ENCODE peak calls at places on chromosomes 16 and 17, in four cellular contexts. One of them, this sample, is unnamed.
A peak's percentile ranks its signal among the peaks of the same experiment; 100 is the strongest.

GRCh38 chr17:81520021-81520894 is 7.7 kb upstream of the ACTG1 start:
- DNase-seq in K562: no peak
- DNase-seq in GM12878: no peak
- DNase-seq in HepG2: no peak
- DNase-seq in this sample: no peak

GRCh38 chr16:1965610-1966009 is 984 bp upstream of the RPS2 start:
- DNase-seq in K562: no peak
- DNase-seq in GM12878: no peak
- DNase-seq in HepG2: no peak
- DNase-seq in this sample: no peak

GRCh38 chr17:978110-979093 is 1.2 kb downstream of the NXN start:
- DNase-seq in K562: no peak
- DNase-seq in GM12878: no peak
- DNase-seq in HepG2: no peak
- DNase-seq in this sample: peak; percentile 48

GRCh38 chr17:66331038-66331816 is 28.8 kb downstream of the PRKCA start:
- DNase-seq in K562: peak; percentile 53
- DNase-seq in GM12878: no peak
- DNase-seq in HepG2: no peak
- DNase-seq in this sample: no peak

GRCh38 chr17:77322534-77323412 is 182.0 kb downstream of the SEC14L1 start:
- DNase-seq in K562: peak; percentile 87
- DNase-seq in GM12878: no peak
- DNase-seq in HepG2: peak; percentile 85
- DNase-seq in this sample: peak; percentile 82

GRCh38 chr16:20904507-20905079 is 4.0 kb downstream of the LYRM1 start:
- DNase-seq in K562: no peak
- DNase-seq in GM12878: peak; percentile 49
- DNase-seq in HepG2: peak; percentile 40
- DNase-seq in this sample: peak; percentile 97

GRCh38 chr16:51290410-51290809 is 139.3 kb upstream of the SALL1 start:
- DNase-seq in K562: no peak
- DNase-seq in GM12878: no peak
- DNase-seq in HepG2: no peak
- DNase-seq in this sample: no peak

GRCh38 chr16:65283238-65283651 is 161.4 kb upstream of the CDH11 start:
- DNase-seq in K562: no peak
- DNase-seq in GM12878: no peak
- DNase-seq in HepG2: no peak
- DNase-seq in this sample: peak; percentile 44

GRCh38 chr16:70320121-70320520 is 21.1 kb downstream of the DDX19B start:
- DNase-seq in K562: no peak
- DNase-seq in GM12878: no peak
- DNase-seq in HepG2: no peak
- DNase-seq in this sample: no peak

GRCh38 chr16:75593825-75594820 is 27.9 kb downstream of the GABARAPL2 start:
- DNase-seq in K562: peak; percentile 73
- DNase-seq in GM12878: no peak
- DNase-seq in HepG2: peak; percentile 87
- DNase-seq in this sample: peak; percentile 48

GRCh38 chr17:57090560-57091185 is 5.6 kb downstream of the AKAP1 start:
- DNase-seq in K562: no peak
- DNase-seq in GM12878: no peak
- DNase-seq in HepG2: no peak
- DNase-seq in this sample: no peak

GRCh38 chr17:10737786-10738185 is 8.0 kb upstream of the TMEM220 start:
- DNase-seq in K562: no peak
- DNase-seq in GM12878: no peak
- DNase-seq in HepG2: no peak
- DNase-seq in this sample: no peak

GRCh38 chr16:66169817-66170216 is 196.7 kb upstream of the CDH5 start:
- DNase-seq in K562: no peak
- DNase-seq in GM12878: no peak
- DNase-seq in HepG2: peak; percentile 25
- DNase-seq in this sample: no peak

GRCh38 chr16:4637501-4638166 is 13.0 kb downstream of the MGRN1 start:
- DNase-seq in K562: no peak
- DNase-seq in GM12878: no peak
- DNase-seq in HepG2: no peak
- DNase-seq in this sample: no peak
- TF ChIP-seq MYC in K562: no peak
- TF ChIP-seq MYC in GM12878: no peak
- TF ChIP-seq MYC in HepG2: no peak
- TF ChIP-seq MYC in this sample: no peak

GRCh38 chr17:71790791-71791190 is 330.0 kb upstream of the SOX9 start:
- DNase-seq in K562: no peak
- DNase-seq in GM12878: no peak
- DNase-seq in HepG2: no peak
- DNase-seq in this sample: no peak
- H2AFZ ChIP-seq in K562: no peak overlapping the region
- H2AFZ ChIP-seq in GM12878: no peak overlapping the region
- H2AFZ ChIP-seq in HepG2: no peak overlapping the region
- H2AFZ ChIP-seq in this sample: no peak overlapping the region

DNA sequence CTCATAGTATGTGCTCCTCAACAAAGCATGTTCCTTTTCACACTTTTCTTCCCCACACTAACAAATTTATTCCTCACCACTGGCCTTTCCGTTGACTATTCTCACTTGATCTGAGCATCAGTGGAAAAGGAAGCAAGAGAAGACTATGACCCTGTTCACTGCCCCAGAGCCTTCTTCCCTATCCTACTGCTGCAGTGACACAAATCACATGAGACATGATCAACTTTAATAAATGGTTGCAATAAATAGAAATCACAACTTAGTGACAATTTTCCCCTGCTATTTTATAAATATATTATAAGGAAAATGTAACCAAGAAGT is 438.7 kb upstream of the SOX9 start:
- DNase-seq in K562: no peak
- DNase-seq in GM12878: no peak
- DNase-seq in HepG2: no peak
- DNase-seq in this sample: no peak
- TF ChIP-seq MYC in K562: no peak
- TF ChIP-seq MYC in GM12878: no peak
- TF ChIP-seq MYC in HepG2: no peak
- TF ChIP-seq MYC in this sample: no peak

GRCh38 chr17:16001498-16001897 is 1.9 kb downstream of the TTC19 start:
- DNase-seq in K562: no peak
- DNase-seq in GM12878: no peak
- DNase-seq in HepG2: no peak
- DNase-seq in this sample: no peak

GRCh38 chr17:15998031-15998574 is 1.4 kb downstream of the ZSWIM7 start:
- DNase-seq in K562: no peak
- DNase-seq in GM12878: no peak
- DNase-seq in HepG2: no peak
- DNase-seq in this sample: no peak

GRCh38 chr17:15996322-15996721 is 3.2 kb downstream of the ZSWIM7 start:
- DNase-seq in K562: no peak
- DNase-seq in GM12878: no peak
- DNase-seq in HepG2: no peak
- DNase-seq in this sample: no peak

GRCh38 chr17:15999974-16000827 is 577 bp downstream of the TTC19 start:
- DNase-seq in K562: peak; percentile 45
- DNase-seq in GM12878: no peak
- DNase-seq in HepG2: peak; percentile 15
- DNase-seq in this sample: peak; percentile 45

GRCh38 chr17:15999141-15999973 is at the start of the genes TTC19 and ZSWIM7:
- DNase-seq in K562: peak; percentile 96
- DNase-seq in GM12878: peak; percentile 83
- DNase-seq in HepG2: peak; percentile 92
- DNase-seq in this sample: peak; percentile 96
- H2AFZ ChIP-seq in K562: peak within 1 kb of the TSS; percentile 91
- H2AFZ ChIP-seq in GM12878: peak within 1 kb of the TSS; percentile 89
- H2AFZ ChIP-seq in HepG2: peak within 1 kb of the TSS; percentile 4
- H2AFZ ChIP-seq in this sample: peak within 1 kb of the TSS; percentile 83